ENCODE peak calls at places on chromosomes 3 and 15, in five cellular contexts. One of them, this sample, is unnamed.

GRCh38 chr3:13260259-13261103 is 159.6 kb downstream of the NUP210 start:
- DNase-seq in GM12865: no peak
- DNase-seq in iris pigment epithelial cell: no peak
- DNase-seq in GM03348: no peak
- DNase-seq in mesendoderm: no peak
- DNase-seq in this sample: no peak

GRCh38 chr3:153513236-153513635 is 351.2 kb downstream of the RAP2B start:
- DNase-seq in GM12865: peak
- DNase-seq in iris pigment epithelial cell: peak
- DNase-seq in GM03348: peak
- DNase-seq in mesendoderm: peak
- DNase-seq in this sample: no peak

GRCh38 chr3:184781801-184782200 is 30.2 kb upstream of the VPS8 start:
- DNase-seq in GM12865: no peak
- DNase-seq in iris pigment epithelial cell: no peak
- DNase-seq in GM03348: no peak
- DNase-seq in mesendoderm: no peak
- DNase-seq in this sample: no peak

GRCh38 chr15:34642252-34642651 is 58.8 kb upstream of the GOLGA8B start:
- DNase-seq in GM12865: no peak
- DNase-seq in iris pigment epithelial cell: no peak
- DNase-seq in GM03348: no peak
- DNase-seq in mesendoderm: peak
- DNase-seq in this sample: no peak

GRCh38 chr3:189773056-189773455 is 141.9 kb downstream of the TP63 start:
- DNase-seq in GM12865: no peak
- DNase-seq in iris pigment epithelial cell: peak
- DNase-seq in GM03348: peak
- DNase-seq in mesendoderm: no peak
- DNase-seq in this sample: no peak

GRCh38 chr3:78978037-78978436 is 789.8 kb downstream of the ROBO1 start:
- DNase-seq in GM12865: peak
- DNase-seq in iris pigment epithelial cell: no peak
- DNase-seq in GM03348: peak
- DNase-seq in mesendoderm: peak
- DNase-seq in this sample: no peak

GRCh38 chr15:31145271-31145911 is 43.9 kb upstream of the TRPM1 start:
- DNase-seq in GM12865: no peak
- DNase-seq in iris pigment epithelial cell: peak
- DNase-seq in GM03348: no peak
- DNase-seq in mesendoderm: peak
- DNase-seq in this sample: no peak

GRCh38 chr3:98530676-98531075 is 1.1 kb upstream of the GPR15 start:
- DNase-seq in GM12865: peak
- DNase-seq in iris pigment epithelial cell: no peak
- DNase-seq in GM03348: no peak
- DNase-seq in mesendoderm: no peak
- DNase-seq in this sample: no peak

GRCh38 chr15:86611392-86612040 is 531.8 kb downstream of the AGBL1 start:
- DNase-seq in GM12865: peak
- DNase-seq in iris pigment epithelial cell: peak
- DNase-seq in GM03348: no peak
- DNase-seq in mesendoderm: peak
- DNase-seq in this sample: no peak

GRCh38 chr15:25803036-25803435 is 60.1 kb downstream of the ATP10A start:
- DNase-seq in GM12865: no peak
- DNase-seq in iris pigment epithelial cell: no peak
- DNase-seq in GM03348: no peak
- DNase-seq in mesendoderm: no peak
- DNase-seq in this sample: no peak

GRCh38 chr3:147311716-147312115 is 94.6 kb downstream of the ZIC4 start:
- DNase-seq in GM12865: no peak
- DNase-seq in iris pigment epithelial cell: no peak
- DNase-seq in GM03348: no peak
- DNase-seq in mesendoderm: no peak
- DNase-seq in this sample: no peak

GRCh38 chr3:66473637-66474036 is 27.2 kb downstream of the LRIG1 start:
- DNase-seq in GM12865: no peak
- DNase-seq in iris pigment epithelial cell: peak
- DNase-seq in GM03348: peak
- DNase-seq in mesendoderm: no peak
- DNase-seq in this sample: no peak

GRCh38 chr3:133799794-133800585 is 5.6 kb upstream of the SRPRB start:
- DNase-seq in GM12865: no peak
- DNase-seq in iris pigment epithelial cell: peak
- DNase-seq in GM03348: no peak
- DNase-seq in mesendoderm: no peak
- DNase-seq in this sample: no peak

GRCh38 chr3:30952786-30953185 is 58.3 kb upstream of the GADL1 start:
- DNase-seq in GM12865: no peak
- DNase-seq in iris pigment epithelial cell: no peak
- DNase-seq in GM03348: peak
- DNase-seq in mesendoderm: no peak
- DNase-seq in this sample: no peak

GRCh38 chr3:186268616-186269448 is 93.2 kb downstream of the DGKG start:
- DNase-seq in GM12865: peak
- DNase-seq in iris pigment epithelial cell: peak
- DNase-seq in GM03348: no peak
- DNase-seq in mesendoderm: peak
- DNase-seq in this sample: no peak

GRCh38 chr3:12178091-12178820 is 19.5 kb upstream of the TIMP4 start:
- DNase-seq in GM12865: no peak
- DNase-seq in iris pigment epithelial cell: peak
- DNase-seq in GM03348: peak
- DNase-seq in mesendoderm: peak
- DNase-seq in this sample: peak

GRCh38 chr3:170049146-170050000 is 11.6 kb downstream of the GPR160 start:
- DNase-seq in GM12865: no peak
- DNase-seq in iris pigment epithelial cell: no peak
- DNase-seq in GM03348: no peak
- DNase-seq in mesendoderm: no peak
- DNase-seq in this sample: no peak

GRCh38 chr3:54356299-54357037 is 234.1 kb downstream of the CACNA2D3 start:
- DNase-seq in GM12865: no peak
- DNase-seq in iris pigment epithelial cell: no peak
- DNase-seq in GM03348: no peak
- DNase-seq in mesendoderm: no peak
- DNase-seq in this sample: no peak

GRCh38 chr15:93141373-93141790 is 52.4 kb upstream of the RGMA start:
- DNase-seq in GM12865: peak
- DNase-seq in iris pigment epithelial cell: no peak
- DNase-seq in GM03348: no peak
- DNase-seq in mesendoderm: no peak
- DNase-seq in this sample: no peak

GRCh38 chr15:90957105-90957790 is 2.6 kb downstream of the RCCD1 start:
- DNase-seq in GM12865: no peak
- DNase-seq in iris pigment epithelial cell: peak
- DNase-seq in GM03348: peak
- DNase-seq in mesendoderm: peak
- DNase-seq in this sample: peak

This sample was measured in right lobe of liver.